ENCODE peak calls at places on chromosome 7, in seven cellular contexts. S is HCT116, Q is HepG2, U is K562, A is WTC11, K is GM12878, Y is H1. L is an unnamed sample.

GRCh38 chr7:149884016-149884415 is 10.2 kb downstream of the ATP6V0E2 start:
- DNase-seq in K (no peak), A (no peak), U (peak; percentile 63), Y (no peak), S (no peak), Q (no peak), L (no peak)

GRCh38 chr7:5197811-5198210 is 7.8 kb downstream of the WIPI2 start:
- DNase-seq in S (no peak), Q (no peak), Y (no peak), A (no peak), K (no peak), U (no peak), L (no peak)

GRCh38 chr7:137754076-137754851 is 92.5 kb downstream of the DGKI start:
- DNase-seq in U (no peak), K (peak; percentile 27), A (no peak), Y (no peak), Q (no peak), S (no peak), L (no peak)

GRCh38 chr7:51351661-51352060 is 35.1 kb upstream of the COBL start:
- DNase-seq in U (no peak), S (no peak), Y (no peak), A (no peak), K (no peak), Q (no peak), L (no peak)

GRCh38 chr7:149071641-149072437 is 18.7 kb downstream of the ZNF786 start:
- DNase-seq in Y (peak; percentile 81), Q (no peak), K (no peak), A (peak; percentile 88), S (peak; percentile 88), U (peak; percentile 24), L (no peak)

GRCh38 chr7:134710854-134711624 is 64.4 kb downstream of the BPGM start:
- DNase-seq in S (no peak), K (no peak), A (no peak), U (no peak), Y (no peak), Q (no peak), L (no peak)

GRCh38 chr7:99514050-99514449 is 9.6 kb downstream of the ZKSCAN5 start:
- DNase-seq in Y (no peak), Q (no peak), K (no peak), U (no peak), A (no peak), S (no peak), L (no peak)

GRCh38 chr7:118855290-118855689 is 630.8 kb downstream of the ANKRD7 start:
- DNase-seq in A (no peak), Y (no peak), U (no peak), Q (no peak), K (no peak), S (no peak), L (no peak)

GRCh38 chr7:112056409-112056808 is 149.8 kb downstream of the DOCK4 start:
- DNase-seq in U (no peak), K (peak; percentile 27), A (no peak), Q (no peak), Y (no peak), S (no peak), L (no peak)

GRCh38 chr7:111092406-111093160 is 1.7 kb downstream of the LRRN3 start:
- DNase-seq in A (no peak), K (no peak), S (no peak), U (no peak), Y (no peak), Q (no peak), L (peak; percentile 7)

GRCh38 chr7:93921607-93922446 is at the start of gene GNG11:
- DNase-seq in U (peak; percentile 25), Y (peak; percentile 10), K (no peak), A (peak; percentile 59), S (no peak), Q (no peak), L (peak; percentile 53)

GRCh38 chr7:107644704-107645083 is 15.9 kb upstream of the SLC26A4 start:
- DNase-seq in Q (no peak), U (no peak), K (no peak), Y (no peak), S (no peak), A (no peak), L (no peak)

GRCh38 chr7:1894906-1895663 is 225.0 kb downstream of the ELFN1 start:
- DNase-seq in A (no peak), S (no peak), Y (no peak), K (no peak), U (no peak), Q (no peak), L (no peak)

GRCh38 chr7:99461221-99461620 is 4.7 kb downstream of the ATP5MF start:
- DNase-seq in Y (no peak), Q (no peak), A (no peak), U (no peak), S (no peak), K (no peak), L (no peak)

GRCh38 chr7:36192050-36192824 is 39.2 kb downstream of the EEPD1 start:
- DNase-seq in U (no peak), K (peak; percentile 11), S (no peak), A (no peak), Y (no peak), Q (no peak), L (no peak)

GRCh38 chr7:150996289-150997074 is 5.7 kb downstream of the NOS3 start:
- DNase-seq in K (no peak), U (peak; percentile 69), Y (no peak), S (no peak), A (no peak), Q (no peak), L (no peak)

GRCh38 chr7:33753881-33754525 is 151.3 kb upstream of the BMPER start:
- DNase-seq in Y (no peak), U (no peak), A (no peak), S (no peak), Q (no peak), K (no peak), L (no peak)
- TF ChIP-seq SP1 in Y (no peak), U (no peak), A (no peak), S (no peak), Q (no peak), K (no peak), L (no peak)

GRCh38 chr7:6447589-6448210 is at the start of gene DAGLB:
- DNase-seq in Y (peak; percentile 89), Q (peak; percentile 85), K (peak; percentile 85), S (peak; percentile 79), U (peak; percentile 97), A (peak; percentile 96), L (peak; percentile 98)

GRCh38 chr7:6442114-6442513 is 5.6 kb downstream of the DAGLB start:
- DNase-seq in U (no peak), Q (no peak), K (no peak), Y (no peak), S (no peak), A (no peak), L (no peak)

GRCh38 chr7:6443372-6443941 is 4.3 kb downstream of the DAGLB start:
- DNase-seq in K (no peak), U (no peak), Q (peak; percentile 18), A (no peak), Y (no peak), S (peak; percentile 85), L (no peak)

GRCh38 chr7:6446977-6447588 is 671 bp downstream of the DAGLB start:
- DNase-seq in K (no peak), Y (no peak), Q (peak; percentile 78), A (peak; percentile 70), S (peak; percentile 69), U (peak; percentile 82), L (peak; percentile 40)

DNA sequence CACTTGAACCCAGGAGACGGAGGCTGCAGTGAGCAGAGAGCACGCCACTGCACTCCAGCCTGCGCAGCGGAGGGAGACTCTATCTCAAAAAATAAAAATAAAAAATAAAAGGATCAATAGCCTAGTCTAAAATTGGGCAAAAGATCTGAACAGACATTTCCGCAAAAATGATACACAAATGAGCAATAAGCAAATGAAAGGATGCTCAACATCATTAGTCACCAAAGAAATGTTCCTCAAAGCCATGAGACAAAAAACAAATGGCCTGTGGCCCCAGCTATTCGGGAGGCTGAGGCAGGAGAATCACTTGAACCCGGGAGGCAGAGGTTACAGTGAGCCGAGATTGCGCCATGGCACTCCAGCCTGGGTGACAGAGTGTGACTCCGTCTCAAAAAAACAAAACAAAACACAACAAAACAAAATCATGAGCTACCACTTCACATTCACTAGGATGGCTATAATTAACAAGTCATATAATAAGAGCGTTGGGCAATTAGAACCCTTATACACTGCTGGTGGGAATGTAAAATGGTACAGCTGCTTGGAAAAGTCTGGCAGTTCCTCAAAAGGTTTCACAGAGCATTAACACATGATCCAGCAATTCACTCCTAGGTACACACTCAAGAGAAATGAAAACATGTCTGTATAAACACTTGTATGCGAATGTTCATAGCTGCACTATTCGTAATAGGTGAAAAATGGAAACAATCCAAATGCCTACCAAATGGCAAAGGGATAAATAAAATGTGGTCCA is 3.1 kb downstream of the DAGLB start:
- DNase-seq in A (no peak), Y (no peak), U (no peak), S (no peak), K (no peak), Q (no peak), L (no peak)
- TF ChIP-seq SP1 in A (no peak), Y (no peak), U (no peak), S (no peak), K (no peak), Q (no peak), L (no peak)

GRCh38 chr7:18163091-18163490 is 135.4 kb upstream of the PRPS1L1 start:
- DNase-seq in U (no peak), S (no peak), A (no peak), Y (no peak), K (no peak), Q (no peak), L (no peak)
- TF ChIP-seq SP1 in U (no peak), S (no peak), A (no peak), Y (no peak), K (no peak), Q (no peak), L (no peak)

GRCh38 chr7:116579835-116580234 is 55.0 kb downstream of the CAV1 start:
- DNase-seq in S (no peak), Q (no peak), U (no peak), A (no peak), K (no peak), Y (no peak), L (no peak)

GRCh38 chr7:116582806-116583444 is 58.1 kb downstream of the CAV1 start:
- DNase-seq in S (no peak), Q (no peak), U (no peak), Y (no peak), K (no peak), A (no peak), L (no peak)

GRCh38 chr7:116584721-116585120 is 59.9 kb downstream of the CAV1 start:
- DNase-seq in K (no peak), S (no peak), A (no peak), U (no peak), Y (no peak), Q (no peak), L (no peak)

GRCh38 chr7:116583653-116584052 is 58.8 kb downstream of the CAV1 start:
- DNase-seq in Q (no peak), Y (no peak), U (no peak), S (no peak), K (peak; percentile 75), A (no peak), L (no peak)

DNA sequence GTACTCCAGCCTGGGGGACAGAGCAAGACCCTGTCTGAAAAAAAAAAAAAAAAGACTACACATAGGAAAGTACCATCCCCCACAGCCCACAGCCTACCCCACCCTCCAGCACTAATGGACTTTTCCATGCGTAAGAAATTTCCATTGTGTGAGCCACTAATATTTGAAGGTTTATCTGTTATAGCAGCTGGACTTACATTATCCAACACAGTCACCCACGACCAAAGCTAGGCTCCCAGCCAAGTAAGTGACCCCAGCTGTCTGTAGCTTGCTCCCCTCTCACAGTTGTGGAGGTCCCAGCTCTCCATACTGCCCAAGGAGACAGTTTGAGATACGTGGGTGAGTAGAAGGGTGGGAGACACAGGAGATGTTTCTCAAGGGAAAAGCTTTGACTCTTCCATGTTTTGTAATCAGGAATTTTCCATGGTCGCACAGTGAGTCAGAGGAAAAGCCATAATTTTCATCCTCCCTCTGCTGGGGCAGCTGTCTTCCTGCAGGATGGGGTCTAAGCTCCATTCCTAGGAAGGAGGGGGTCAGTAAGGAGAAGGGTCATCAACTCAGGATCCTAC is 57.4 kb downstream of the CAV1 start:
- DNase-seq in A (no peak), Y (no peak), U (no peak), K (no peak), S (no peak), Q (no peak), L (no peak)
- TF ChIP-seq SP1 in A (no peak), Y (no peak), U (no peak), K (no peak), S (no peak), Q (no peak), L (no peak)

L was measured in HEK293T.